ENCODE peak calls at places on chromosomes 7 and 10, in six cellular contexts. One of them, this sample, is unnamed.

GRCh38 chr10:132113766-132114365 is 48.1 kb downstream of the JAKMIP3 start:
- DNase-seq in tibial nerve: no peak
- DNase-seq in CD8-positive, alpha-beta T cell: no peak
- DNase-seq in prostate gland: no peak
- DNase-seq in thoracic aorta: no peak
- DNase-seq in upper lobe of left lung: no peak
- DNase-seq in this sample: no peak

GRCh38 chr7:102223175-102223574 is 63.5 kb upstream of the SH2B2 start:
- DNase-seq in tibial nerve: no peak
- DNase-seq in CD8-positive, alpha-beta T cell: no peak
- DNase-seq in prostate gland: no peak
- DNase-seq in thoracic aorta: no peak
- DNase-seq in upper lobe of left lung: no peak
- DNase-seq in this sample: no peak

GRCh38 chr7:79555571-79555970 is 102.1 kb upstream of the MAGI2 start:
- DNase-seq in tibial nerve: no peak
- DNase-seq in CD8-positive, alpha-beta T cell: no peak
- DNase-seq in prostate gland: no peak
- DNase-seq in thoracic aorta: no peak
- DNase-seq in upper lobe of left lung: no peak
- DNase-seq in this sample: no peak

GRCh38 chr10:11177926-11178453 is 160.3 kb downstream of the CELF2 start:
- DNase-seq in tibial nerve: no peak
- DNase-seq in CD8-positive, alpha-beta T cell: peak
- DNase-seq in prostate gland: no peak
- DNase-seq in thoracic aorta: no peak
- DNase-seq in upper lobe of left lung: peak
- DNase-seq in this sample: no peak

GRCh38 chr10:55065185-55065584 is 264.2 kb upstream of the PCDH15 start:
- DNase-seq in tibial nerve: no peak
- DNase-seq in CD8-positive, alpha-beta T cell: no peak
- DNase-seq in prostate gland: no peak
- DNase-seq in thoracic aorta: no peak
- DNase-seq in upper lobe of left lung: no peak
- DNase-seq in this sample: no peak

GRCh38 chr10:82266438-82266837 is 391.4 kb downstream of the NRG3 start:
- DNase-seq in tibial nerve: no peak
- DNase-seq in CD8-positive, alpha-beta T cell: no peak
- DNase-seq in prostate gland: no peak
- DNase-seq in thoracic aorta: no peak
- DNase-seq in upper lobe of left lung: no peak
- DNase-seq in this sample: no peak

GRCh38 chr10:91090761-91091529 is 129.5 kb upstream of the PCGF5 start:
- DNase-seq in tibial nerve: no peak
- DNase-seq in CD8-positive, alpha-beta T cell: no peak
- DNase-seq in prostate gland: no peak
- DNase-seq in thoracic aorta: no peak
- DNase-seq in upper lobe of left lung: no peak
- DNase-seq in this sample: no peak

GRCh38 chr7:137094-137861 is 55.1 kb upstream of the FAM20C start:
- DNase-seq in tibial nerve: no peak
- DNase-seq in CD8-positive, alpha-beta T cell: no peak
- DNase-seq in prostate gland: no peak
- DNase-seq in thoracic aorta: no peak
- DNase-seq in upper lobe of left lung: no peak
- DNase-seq in this sample: no peak

GRCh38 chr10:102832987-102833386 is 4.2 kb downstream of the CYP17A1 start:
- DNase-seq in tibial nerve: no peak
- DNase-seq in CD8-positive, alpha-beta T cell: no peak
- DNase-seq in prostate gland: no peak
- DNase-seq in thoracic aorta: no peak
- DNase-seq in upper lobe of left lung: no peak
- DNase-seq in this sample: no peak

GRCh38 chr10:75469018-75469616 is 37.7 kb downstream of the LRMDA start:
- DNase-seq in tibial nerve: peak
- DNase-seq in CD8-positive, alpha-beta T cell: no peak
- DNase-seq in prostate gland: peak
- DNase-seq in thoracic aorta: peak
- DNase-seq in upper lobe of left lung: no peak
- DNase-seq in this sample: no peak

GRCh38 chr10:79223346-79224048 is 123.8 kb upstream of the PPIF start:
- DNase-seq in tibial nerve: peak
- DNase-seq in CD8-positive, alpha-beta T cell: no peak
- DNase-seq in prostate gland: no peak
- DNase-seq in thoracic aorta: no peak
- DNase-seq in upper lobe of left lung: no peak
- DNase-seq in this sample: no peak

GRCh38 chr10:70555371-70555770 is 47.2 kb downstream of the PRF1 start:
- DNase-seq in tibial nerve: no peak
- DNase-seq in CD8-positive, alpha-beta T cell: no peak
- DNase-seq in prostate gland: no peak
- DNase-seq in thoracic aorta: no peak
- DNase-seq in upper lobe of left lung: no peak
- DNase-seq in this sample: no peak

GRCh38 chr10:82497451-82497850 is 622.5 kb downstream of the NRG3 start:
- DNase-seq in tibial nerve: no peak
- DNase-seq in CD8-positive, alpha-beta T cell: no peak
- DNase-seq in prostate gland: no peak
- DNase-seq in thoracic aorta: no peak
- DNase-seq in upper lobe of left lung: no peak
- DNase-seq in this sample: no peak

GRCh38 chr10:71812016-71812912 is 38.8 kb downstream of the PSAP start:
- DNase-seq in tibial nerve: peak
- DNase-seq in CD8-positive, alpha-beta T cell: peak
- DNase-seq in prostate gland: peak
- DNase-seq in thoracic aorta: no peak
- DNase-seq in upper lobe of left lung: peak
- DNase-seq in this sample: peak

GRCh38 chr10:119896937-119897336 is 4.4 kb downstream of the SEC23IP start:
- DNase-seq in tibial nerve: peak
- DNase-seq in CD8-positive, alpha-beta T cell: no peak
- DNase-seq in prostate gland: peak
- DNase-seq in thoracic aorta: no peak
- DNase-seq in upper lobe of left lung: no peak
- DNase-seq in this sample: no peak

GRCh38 chr10:24307696-24308476 is 98.9 kb downstream of the KIAA1217 start:
- DNase-seq in tibial nerve: no peak
- DNase-seq in CD8-positive, alpha-beta T cell: no peak
- DNase-seq in prostate gland: no peak
- DNase-seq in thoracic aorta: no peak
- DNase-seq in upper lobe of left lung: no peak
- DNase-seq in this sample: no peak

GRCh38 chr7:41910916-41911315 is 208.0 kb upstream of the INHBA start:
- DNase-seq in tibial nerve: no peak
- DNase-seq in CD8-positive, alpha-beta T cell: no peak
- DNase-seq in prostate gland: no peak
- DNase-seq in thoracic aorta: no peak
- DNase-seq in upper lobe of left lung: no peak
- DNase-seq in this sample: no peak

GRCh38 chr7:30136743-30137485 is 2.1 kb downstream of the MTURN start:
- DNase-seq in tibial nerve: no peak
- DNase-seq in CD8-positive, alpha-beta T cell: no peak
- DNase-seq in prostate gland: no peak
- DNase-seq in thoracic aorta: no peak
- DNase-seq in upper lobe of left lung: no peak
- DNase-seq in this sample: no peak

GRCh38 chr7:43693687-43694398 is 35.5 kb downstream of the COA1 start:
- DNase-seq in tibial nerve: no peak
- DNase-seq in CD8-positive, alpha-beta T cell: no peak
- DNase-seq in prostate gland: no peak
- DNase-seq in thoracic aorta: no peak
- DNase-seq in upper lobe of left lung: no peak
- DNase-seq in this sample: no peak

GRCh38 chr10:7085147-7085912 is 325.5 kb downstream of the SFMBT2 start:
- DNase-seq in tibial nerve: no peak
- DNase-seq in CD8-positive, alpha-beta T cell: no peak
- DNase-seq in prostate gland: no peak
- DNase-seq in thoracic aorta: no peak
- DNase-seq in upper lobe of left lung: no peak
- DNase-seq in this sample: no peak

GRCh38 chr10:97682042-97682441 is 5.0 kb downstream of the AVPI1 start:
- DNase-seq in tibial nerve: no peak
- DNase-seq in CD8-positive, alpha-beta T cell: no peak
- DNase-seq in prostate gland: no peak
- DNase-seq in thoracic aorta: no peak
- DNase-seq in upper lobe of left lung: no peak
- DNase-seq in this sample: no peak

DNA sequence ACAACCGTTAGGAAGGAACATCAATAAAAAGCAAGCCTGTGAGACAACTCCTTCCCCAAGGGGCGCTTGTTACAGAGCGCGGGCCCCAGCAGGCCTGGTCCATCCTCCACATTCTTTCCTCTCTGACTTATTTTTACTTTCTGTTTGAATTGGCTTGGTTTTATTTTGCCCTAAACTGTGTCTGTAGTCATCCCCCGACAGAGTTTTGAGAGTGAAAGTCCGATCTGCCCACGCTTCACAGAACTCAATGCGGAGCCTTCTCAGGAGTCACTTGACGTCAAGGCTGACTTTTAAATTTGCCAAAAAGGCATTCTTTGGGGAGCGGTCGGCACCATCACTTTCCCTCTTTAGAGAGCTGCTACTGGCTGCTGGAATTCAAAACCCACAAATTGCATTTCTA is 150.1 kb upstream of the KLF6 start:
- DNase-seq in tibial nerve: peak
- DNase-seq in CD8-positive, alpha-beta T cell: no peak
- DNase-seq in prostate gland: peak
- DNase-seq in thoracic aorta: no peak
- DNase-seq in upper lobe of left lung: no peak
- DNase-seq in this sample: no peak
- TF ChIP-seq CTCF in tibial nerve: no peak
- TF ChIP-seq CTCF in CD8-positive, alpha-beta T cell: no peak
- TF ChIP-seq CTCF in prostate gland: no peak
- TF ChIP-seq CTCF in thoracic aorta: peak
- TF ChIP-seq CTCF in upper lobe of left lung: no peak
- TF ChIP-seq CTCF in this sample: no peak

GRCh38 chr7:84913731-84914130 is 273.1 kb downstream of the SEMA3D start:
- DNase-seq in tibial nerve: no peak
- DNase-seq in CD8-positive, alpha-beta T cell: no peak
- DNase-seq in prostate gland: no peak
- DNase-seq in thoracic aorta: no peak
- DNase-seq in upper lobe of left lung: no peak
- DNase-seq in this sample: no peak

GRCh38 chr7:84911077-84911476 is 275.8 kb downstream of the SEMA3D start:
- DNase-seq in tibial nerve: no peak
- DNase-seq in CD8-positive, alpha-beta T cell: no peak
- DNase-seq in prostate gland: no peak
- DNase-seq in thoracic aorta: no peak
- DNase-seq in upper lobe of left lung: no peak
- DNase-seq in this sample: no peak

GRCh38 chr7:84912018-84912417 is 274.8 kb downstream of the SEMA3D start:
- DNase-seq in tibial nerve: no peak
- DNase-seq in CD8-positive, alpha-beta T cell: no peak
- DNase-seq in prostate gland: no peak
- DNase-seq in thoracic aorta: no peak
- DNase-seq in upper lobe of left lung: no peak
- DNase-seq in this sample: no peak

GRCh38 chr7:84912993-84913635 is 273.7 kb downstream of the SEMA3D start:
- DNase-seq in tibial nerve: no peak
- DNase-seq in CD8-positive, alpha-beta T cell: no peak
- DNase-seq in prostate gland: no peak
- DNase-seq in thoracic aorta: no peak
- DNase-seq in upper lobe of left lung: no peak
- DNase-seq in this sample: no peak

GRCh38 chr7:84912537-84912936 is 274.3 kb downstream of the SEMA3D start:
- DNase-seq in tibial nerve: no peak
- DNase-seq in CD8-positive, alpha-beta T cell: no peak
- DNase-seq in prostate gland: no peak
- DNase-seq in thoracic aorta: no peak
- DNase-seq in upper lobe of left lung: no peak
- DNase-seq in this sample: no peak
- H3K27ac ChIP-seq in tibial nerve: no peak
- H3K27ac ChIP-seq in CD8-positive, alpha-beta T cell: no peak
- H3K27ac ChIP-seq in prostate gland: no peak
- H3K27ac ChIP-seq in thoracic aorta: no peak
- H3K27ac ChIP-seq in upper lobe of left lung: no peak
- H3K27ac ChIP-seq in this sample: no peak

GRCh38 chr7:49320083-49320482 is 395.7 kb downstream of the CDC14C start:
- DNase-seq in tibial nerve: no peak
- DNase-seq in CD8-positive, alpha-beta T cell: no peak
- DNase-seq in prostate gland: no peak
- DNase-seq in thoracic aorta: no peak
- DNase-seq in upper lobe of left lung: no peak
- DNase-seq in this sample: no peak

GRCh38 chr7:49327155-49327554 is 402.8 kb downstream of the CDC14C start:
- DNase-seq in tibial nerve: no peak
- DNase-seq in CD8-positive, alpha-beta T cell: no peak
- DNase-seq in prostate gland: no peak
- DNase-seq in thoracic aorta: no peak
- DNase-seq in upper lobe of left lung: no peak
- DNase-seq in this sample: no peak

GRCh38 chr7:49322476-49322875 is 398.1 kb downstream of the CDC14C start:
- DNase-seq in tibial nerve: no peak
- DNase-seq in CD8-positive, alpha-beta T cell: no peak
- DNase-seq in prostate gland: no peak
- DNase-seq in thoracic aorta: no peak
- DNase-seq in upper lobe of left lung: no peak
- DNase-seq in this sample: no peak

DNA sequence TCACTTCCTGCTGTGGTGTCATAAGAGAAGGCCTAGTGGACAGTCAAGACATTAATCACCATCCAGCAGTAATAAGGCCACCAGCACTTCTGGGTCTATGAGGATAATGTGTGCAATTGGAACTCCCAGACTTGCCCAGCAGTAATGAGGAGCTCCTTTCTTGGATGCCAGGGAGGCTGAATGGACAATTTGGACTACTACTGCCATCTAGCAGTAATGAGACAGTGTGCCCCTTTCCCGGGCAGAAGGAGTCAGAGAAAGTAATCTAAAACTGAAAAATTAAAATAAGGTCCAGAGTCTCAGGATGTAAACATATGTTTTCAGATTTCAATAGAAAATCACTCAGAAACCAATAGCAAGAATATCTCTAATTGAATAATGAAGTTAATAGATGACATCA is 400.4 kb downstream of the CDC14C start:
- DNase-seq in tibial nerve: no peak
- DNase-seq in CD8-positive, alpha-beta T cell: no peak
- DNase-seq in prostate gland: no peak
- DNase-seq in thoracic aorta: no peak
- DNase-seq in upper lobe of left lung: no peak
- DNase-seq in this sample: no peak
- TF ChIP-seq CTCF in tibial nerve: no peak
- TF ChIP-seq CTCF in CD8-positive, alpha-beta T cell: no peak
- TF ChIP-seq CTCF in prostate gland: no peak
- TF ChIP-seq CTCF in thoracic aorta: no peak
- TF ChIP-seq CTCF in upper lobe of left lung: no peak
- TF ChIP-seq CTCF in this sample: no peak

DNA sequence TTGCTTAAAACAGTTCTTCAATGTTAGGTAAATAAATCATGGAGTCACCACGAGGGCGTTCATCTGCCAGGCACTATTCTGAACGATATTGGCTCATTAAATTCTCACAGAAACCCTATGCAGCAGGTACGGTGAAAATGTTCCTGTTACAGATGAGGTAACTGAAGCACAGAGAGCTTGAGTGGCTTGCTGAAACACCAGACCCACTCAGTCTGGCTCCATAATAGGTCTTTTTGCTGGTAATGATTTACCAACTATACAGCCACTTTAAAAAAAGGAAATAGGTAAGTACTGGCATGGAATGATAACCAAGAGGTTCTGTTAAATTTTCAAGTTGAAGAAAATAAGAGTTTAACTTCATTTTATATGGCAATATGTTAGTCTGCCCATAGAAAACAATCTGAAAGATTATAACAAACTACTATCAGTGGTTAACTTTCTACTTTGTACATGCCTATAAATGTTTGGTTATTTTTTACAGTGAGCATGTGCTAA is 1.3 kb upstream of the TM9SF3 start:
- DNase-seq in tibial nerve: no peak
- DNase-seq in CD8-positive, alpha-beta T cell: no peak
- DNase-seq in prostate gland: no peak
- DNase-seq in thoracic aorta: no peak
- DNase-seq in upper lobe of left lung: no peak
- DNase-seq in this sample: no peak
- H3K27ac ChIP-seq in tibial nerve: peak
- H3K27ac ChIP-seq in CD8-positive, alpha-beta T cell: peak
- H3K27ac ChIP-seq in prostate gland: peak
- H3K27ac ChIP-seq in thoracic aorta: peak
- H3K27ac ChIP-seq in upper lobe of left lung: peak
- H3K27ac ChIP-seq in this sample: peak